ENCODE peak calls at places on chromosomes 6 and 20, in four cellular contexts. Y is A549, Q is adrenal gland, S is upper lobe of left lung. R is an unnamed sample.

GRCh38 chr6:3742426-3743344 is 8.8 kb downstream of the PXDC1 start:
- DNase-seq in Y (peak; percentile 47), Q (peak; percentile 81), S (peak; percentile 96), R (peak; percentile 87)

GRCh38 chr6:842141-842540 is 149.2 kb upstream of the EXOC2 start:
- DNase-seq in S (no peak), Q (no peak), Y (no peak), R (no peak)

GRCh38 chr6:157054531-157054979 is 268.8 kb downstream of the TMEM242 start:
- DNase-seq in S (no peak), Y (no peak), Q (no peak), R (no peak)

GRCh38 chr6:15479761-15480160 is 183.1 kb downstream of the DTNBP1 start:
- DNase-seq in Y (no peak), S (no peak), Q (peak; percentile 69), R (no peak)

GRCh38 chr6:109460161-109460830 is 4.7 kb upstream of the MICAL1 start:
- DNase-seq in Q (no peak), S (no peak), Y (no peak), R (no peak)

GRCh38 chr6:151784441-151785214 is 22.9 kb upstream of the ESR1 start:
- DNase-seq in Y (no peak), S (no peak), Q (no peak), R (no peak)

GRCh38 chr6:49548613-49549304 is 1.7 kb upstream of the C6orf141 start:
- DNase-seq in Q (no peak), S (no peak), Y (no peak), R (no peak)

GRCh38 chr6:163943647-163944395 is 529.3 kb downstream of the QKI start:
- DNase-seq in S (no peak), Q (no peak), Y (no peak), R (no peak)

GRCh38 chr20:16205505-16205904 is 367.7 kb downstream of the KIF16B start:
- DNase-seq in Q (no peak), Y (no peak), S (no peak), R (no peak)

GRCh38 chr20:40688129-40689099 is 622 bp downstream of the MAFB start:
- DNase-seq in Q (no peak), S (peak; percentile 88), Y (no peak), R (no peak)

GRCh38 chr6:5656226-5656625 is 350.5 kb downstream of the NRN1 start:
- DNase-seq in Y (no peak), S (no peak), Q (no peak), R (no peak)

GRCh38 chr6:152052061-152052460 is 244.6 kb downstream of the ESR1 start:
- DNase-seq in Y (no peak), S (no peak), Q (no peak), R (no peak)

GRCh38 chr6:95690328-95690727 is 113.0 kb downstream of the MANEA start:
- DNase-seq in S (no peak), Y (no peak), Q (no peak), R (no peak)

GRCh38 chr6:151440930-151441329 is 11.0 kb downstream of the RMND1 start:
- DNase-seq in S (no peak), Q (no peak), Y (no peak), R (no peak)

GRCh38 chr6:130525378-130525777 is 159.6 kb downstream of the TMEM200A start:
- DNase-seq in Y (no peak), Q (no peak), S (no peak), R (no peak)

GRCh38 chr6:33744895-33745546 is 1.7 kb downstream of the IP6K3 start:
- DNase-seq in Y (no peak), Q (no peak), S (no peak), R (peak; percentile 40)

GRCh38 chr6:52560462-52560861 is 16.4 kb downstream of the TRAM2 start:
- DNase-seq in Q (no peak), S (no peak), Y (no peak), R (no peak)

GRCh38 chr6:22227824-22228610 is 68.8 kb downstream of the PRL start:
- DNase-seq in S (no peak), Q (no peak), Y (no peak), R (no peak)

GRCh38 chr6:36386495-36387439 is 702 bp downstream of the ETV7 start:
- DNase-seq in S (peak; percentile 67), Q (peak; percentile 56), Y (peak; percentile 15), R (peak; percentile 41)

GRCh38 chr6:6713660-6714446 is 125.3 kb downstream of the LY86 start:
- DNase-seq in S (no peak), Y (no peak), Q (no peak), R (no peak)

GRCh38 chr6:43120938-43121913 is 45.1 kb downstream of the PTK7 start:
- DNase-seq in S (no peak), Q (peak; percentile 85), Y (no peak), R (peak; percentile 84)

GRCh38 chr6:42564496-42564890 is 664 bp downstream of the UBR2 start:
- DNase-seq in Y (peak; percentile 10), S (no peak), Q (no peak), R (no peak)

GRCh38 chr6:41247882-41248707 is 19.9 kb downstream of the TREML4 start:
- DNase-seq in S (no peak), Q (no peak), Y (no peak), R (no peak)

GRCh38 chr6:135950709-135951108 is 99.2 kb downstream of the PDE7B start:
- DNase-seq in Y (no peak), S (no peak), Q (no peak), R (no peak)

GRCh38 chr6:44053760-44054556 is 73.3 kb downstream of the MRPL14 start:
- DNase-seq in Q (no peak), S (no peak), Y (no peak), R (no peak)

GRCh38 chr6:3390698-3391097 is 66.2 kb downstream of the SLC22A23 start:
- DNase-seq in Q (no peak), S (no peak), Y (no peak), R (no peak)

GRCh38 chr6:81892911-81893310 is 140.4 kb upstream of the TENT5A start:
- DNase-seq in S (no peak), Y (no peak), Q (no peak), R (no peak)

GRCh38 chr6:191487-192312 is 100.6 kb upstream of the DUSP22 start:
- DNase-seq in S (no peak), Y (no peak), Q (no peak), R (no peak)

GRCh38 chr6:30743099-30744053 is 889 bp upstream of the FLOT1 start:
- DNase-seq in S (peak; percentile 73), Y (no peak), Q (peak; percentile 38), R (peak; percentile 43)

GRCh38 chr20:47559141-47559540 is 57.5 kb downstream of the NCOA3 start:
- DNase-seq in S (no peak), Q (no peak), Y (no peak), R (no peak)

GRCh38 chr20:4046926-4047325 is 31.6 kb upstream of the RNF24 start:
- DNase-seq in Q (no peak), S (no peak), Y (no peak), R (no peak)

GRCh38 chr20:4045741-4046140 is 30.4 kb upstream of the RNF24 start:
- DNase-seq in Y (no peak), S (no peak), Q (no peak), R (no peak)

GRCh38 chr20:4045082-4045481 is 29.7 kb upstream of the RNF24 start:
- DNase-seq in Y (no peak), Q (no peak), S (no peak), R (no peak)

GRCh38 chr20:4047614-4048013 is 32.3 kb upstream of the RNF24 start:
- DNase-seq in S (no peak), Q (no peak), Y (no peak), R (no peak)

DNA sequence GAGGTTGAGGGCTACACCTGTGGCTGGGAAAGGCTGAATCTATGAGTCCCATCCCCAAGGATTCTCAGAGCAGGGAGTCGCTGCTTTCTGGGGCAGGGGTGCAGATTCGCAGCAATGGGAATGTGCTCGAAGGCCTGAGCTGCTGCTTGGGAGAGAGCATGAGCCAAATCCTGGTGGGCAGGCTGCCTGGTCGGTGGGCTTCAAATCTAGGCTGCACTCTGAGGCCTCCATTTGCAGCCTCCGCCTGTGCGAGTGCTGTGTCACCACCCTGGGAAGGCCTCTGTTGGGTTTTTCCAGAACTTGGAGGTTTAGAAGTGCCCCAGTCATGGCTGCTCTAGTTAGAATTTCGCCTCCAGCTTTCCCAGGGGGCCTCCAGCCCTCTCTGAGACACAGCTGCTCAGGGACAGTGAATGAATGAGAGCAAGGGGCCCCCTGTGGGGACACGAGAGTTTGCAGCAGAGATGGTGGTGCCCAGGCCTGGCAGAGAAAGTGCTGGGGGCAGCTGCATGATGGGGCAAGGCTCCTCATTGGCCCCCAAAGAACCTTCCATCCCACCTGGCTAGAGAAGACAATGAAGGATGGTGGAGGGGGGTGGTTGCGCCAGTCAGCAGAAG is 31.1 kb upstream of the RNF24 start:
- DNase-seq in Q (no peak), S (no peak), Y (no peak), R (no peak)
- H3K27ac ChIP-seq in Q (no peak overlapping the region), S (no peak overlapping the region), Y (no peak overlapping the region), R (no peak overlapping the region)

DNA sequence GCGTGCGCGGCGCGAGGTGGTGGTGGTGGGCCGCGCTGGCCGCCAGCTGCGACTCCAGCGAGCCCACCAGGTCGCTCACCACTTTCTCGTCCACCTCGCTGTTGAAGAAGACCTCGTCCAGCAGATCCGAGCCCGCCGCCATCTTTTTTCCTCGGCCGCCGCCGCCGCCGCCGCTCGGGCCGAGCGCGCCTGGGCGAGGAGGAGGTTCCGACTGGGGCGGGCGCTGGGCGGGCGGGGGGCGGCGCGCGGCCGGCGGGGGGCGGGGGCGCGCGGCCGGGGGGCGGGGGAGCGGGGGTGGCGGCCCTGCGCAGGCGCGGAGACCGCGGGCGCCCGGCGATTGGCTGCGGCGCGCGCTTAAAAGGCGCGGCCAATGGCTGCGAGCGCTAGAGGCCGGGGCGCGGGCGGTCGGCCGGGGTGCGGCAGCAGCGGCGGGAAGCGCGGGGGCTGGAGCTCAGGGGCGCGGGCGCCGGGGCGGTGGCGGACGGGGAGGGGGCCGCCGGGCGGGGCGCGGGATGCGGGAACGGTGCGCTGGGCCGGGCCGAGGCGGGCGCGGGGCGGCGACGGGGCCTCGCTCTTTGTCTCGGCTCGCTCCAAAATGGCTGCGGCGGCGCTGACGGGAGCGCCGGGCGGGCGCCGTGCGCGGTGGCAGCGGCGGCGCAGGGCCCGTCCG is at the start of gene TAF4:
- DNase-seq in Y (peak; percentile 85), Q (peak; percentile 75), S (peak; percentile 97), R (peak; percentile 67)
- TF ChIP-seq POLR2A in Y (peak; percentile 94), Q (peak; percentile 97), S (peak; percentile 89), R (peak; percentile 93)

DNA sequence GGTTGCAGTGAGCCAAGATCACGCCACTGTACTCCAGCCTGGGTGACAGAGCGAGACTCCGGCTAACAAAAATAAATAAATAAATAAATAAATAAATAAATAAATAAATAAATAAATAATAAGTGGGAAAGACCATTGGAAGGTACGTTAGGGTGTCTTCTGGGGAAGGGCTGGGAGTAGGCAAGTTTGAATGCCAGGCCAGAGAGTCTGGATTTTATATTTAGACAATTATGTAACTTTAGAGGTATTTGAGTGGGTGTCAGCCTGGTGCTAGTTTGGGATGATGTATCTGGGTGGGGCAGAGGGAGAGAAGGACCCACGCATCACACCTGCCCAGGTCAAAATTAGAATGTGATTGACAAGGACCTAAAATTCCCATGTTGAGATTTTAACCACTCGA is 108.5 kb upstream of the PRND start:
- DNase-seq in Q (no peak), S (no peak), Y (no peak), R (no peak)
- H3K27ac ChIP-seq in Q (no peak overlapping the region), S (no peak overlapping the region), Y (no peak overlapping the region), R (peak overlapping the region; percentile 57)

GRCh38 chr6:148507774-148508173 is 165.1 kb downstream of the SASH1 start:
- DNase-seq in S (no peak), Q (no peak), Y (no peak), R (no peak)

GRCh38 chr6:148508401-148509151 is 165.9 kb downstream of the SASH1 start:
- DNase-seq in Q (no peak), Y (no peak), S (no peak), R (no peak)

GRCh38 chr6:148509152-148509571 is 166.5 kb downstream of the SASH1 start:
- DNase-seq in Y (no peak), Q (no peak), S (no peak), R (no peak)

GRCh38 chr6:148513145-148514071 is 170.8 kb downstream of the SASH1 start:
- DNase-seq in Y (no peak), Q (no peak), S (peak; percentile 62), R (peak; percentile 48)

GRCh38 chr6:148509789-148510581 is 167.3 kb downstream of the SASH1 start:
- DNase-seq in Q (no peak), S (no peak), Y (no peak), R (peak; percentile 48)
- TF ChIP-seq POLR2A in Q (no peak), S (no peak), Y (no peak), R (no peak)